ENCODE peak calls at places on chromosomes 5 and 9, in ten cellular contexts. N is endodermal cell; W is effector memory CD4-positive, alpha-beta T cell; M is HT1080; Q is activated T-cell treated with anti-CD3 and anti-CD28 coated beads for 4 hours; E is NCI-H2029; O is astrocyte of the hippocampus; I is KG1; Y is A549; D is posterior cingulate gyrus. C is an unnamed sample.

GRCh38 chr9:27407966-27408365 is 111.0 kb upstream of the EQTN start:
- DNase-seq in N (no peak), W (no peak), M (peak), Q (no peak), E (no peak), O (peak), I (no peak), Y (peak), D (no peak), C (no peak)

GRCh38 chr9:123542435-123543225 is 186.6 kb downstream of the CRB2 start:
- DNase-seq in N (no peak), W (no peak), M (no peak), Q (no peak), E (no peak), O (no peak), I (no peak), Y (no peak), D (no peak), C (no peak)

GRCh38 chr9:126842220-126842842 is 18.1 kb upstream of the ZBTB34 start:
- DNase-seq in N (no peak), W (no peak), M (no peak), Q (no peak), E (no peak), O (no peak), I (no peak), Y (no peak), D (no peak), C (no peak)

GRCh38 chr9:117314021-117314420 is 100.8 kb downstream of the ASTN2 start:
- DNase-seq in N (no peak), W (no peak), M (no peak), Q (no peak), E (no peak), O (no peak), I (no peak), Y (no peak), D (no peak), C (no peak)

GRCh38 chr5:133781446-133781845 is 169.1 kb upstream of the FSTL4 start:
- DNase-seq in N (peak), W (no peak), M (no peak), Q (no peak), E (no peak), O (no peak), I (no peak), Y (no peak), D (no peak), C (no peak)

GRCh38 chr5:59732806-59733205 is 160.7 kb downstream of the PDE4D start:
- DNase-seq in N (no peak), W (no peak), M (no peak), Q (no peak), E (no peak), O (no peak), I (no peak), Y (no peak), D (no peak), C (no peak)

GRCh38 chr9:136228107-136228875 is 17.3 kb downstream of the QSOX2 start:
- DNase-seq in N (no peak), W (no peak), M (peak), Q (no peak), E (no peak), O (peak), I (no peak), Y (peak), D (no peak), C (no peak)

GRCh38 chr5:149831492-149831891 is 101.4 kb downstream of the PPARGC1B start:
- DNase-seq in N (no peak), W (no peak), M (peak), Q (peak), E (no peak), O (peak), I (no peak), Y (peak), D (no peak), C (no peak)

GRCh38 chr5:168978015-168978414 is 322.9 kb downstream of the SLIT3 start:
- DNase-seq in N (no peak), W (no peak), M (peak), Q (no peak), E (no peak), O (peak), I (no peak), Y (peak), D (no peak), C (no peak)

GRCh38 chr5:144484124-144484897 is 313.6 kb downstream of the KCTD16 start:
- DNase-seq in N (no peak), W (no peak), M (peak), Q (no peak), E (no peak), O (peak), I (no peak), Y (no peak), D (no peak), C (no peak)

C was measured in GM23338.